ENCODE peak calls at places on chromosomes 16 and 17, in five cellular contexts. I is fibroblast of mammary gland, K is transverse colon, Y is body of pancreas, R is Caco-2. Z is an unnamed sample.
A peak's percentile ranks its signal among the peaks of the same experiment; 100 is the strongest.

GRCh38 chr17:79861371-79862216 is 22.4 kb upstream of the CBX4 start:
- DNase-seq in I (no peak), K (peak; percentile 22), Y (no peak), R (no peak), Z (no peak)

GRCh38 chr16:27234603-27235002 is 31.3 kb downstream of the KDM8 start:
- DNase-seq in I (no peak), K (no peak), Y (no peak), R (no peak), Z (no peak)

GRCh38 chr16:56252835-56253234 is 61.5 kb downstream of the GNAO1 start:
- DNase-seq in I (no peak), K (no peak), Y (no peak), R (no peak), Z (no peak)

GRCh38 chr17:46027326-46028325 is 28.6 kb downstream of the STH start:
- DNase-seq in I (no peak), K (no peak), Y (peak; percentile 80), R (no peak), Z (no peak)

GRCh38 chr17:17900615-17901520 is 64.1 kb upstream of the SREBF1 start:
- DNase-seq in I (peak; percentile 99), K (peak; percentile 72), Y (peak; percentile 63), R (no peak), Z (peak; percentile 54)

GRCh38 chr16:31880322-31880979 is 6.8 kb downstream of the ZNF267 start:
- DNase-seq in I (peak; percentile 80), K (no peak), Y (no peak), R (no peak), Z (no peak)

GRCh38 chr16:4465977-4466779 is 8.2 kb downstream of the NMRAL1 start:
- DNase-seq in I (no peak), K (peak; percentile 25), Y (no peak), R (no peak), Z (no peak)

GRCh38 chr17:4599505-4600281 is 15.4 kb downstream of the SMTNL2 start:
- DNase-seq in I (peak; percentile 30), K (no peak), Y (no peak), R (peak; percentile 87), Z (no peak)

GRCh38 chr16:75491876-75492275 is 3.4 kb downstream of the CHST6 start:
- DNase-seq in I (no peak), K (no peak), Y (no peak), R (peak; percentile 28), Z (peak; percentile 80)

GRCh38 chr17:17754719-17755686 is 73.7 kb downstream of the RAI1 start:
- DNase-seq in I (no peak), K (no peak), Y (no peak), R (no peak), Z (no peak)

GRCh38 chr17:76446449-76447231 is 6.3 kb downstream of the UBE2O start:
- DNase-seq in I (peak; percentile 93), K (no peak), Y (no peak), R (peak; percentile 43), Z (no peak)

GRCh38 chr16:84641643-84642358 is 6.5 kb upstream of the KLHL36 start:
- DNase-seq in I (no peak), K (no peak), Y (no peak), R (no peak), Z (no peak)

GRCh38 chr17:43382776-43383175 is 16.0 kb upstream of the ARL4D start:
- DNase-seq in I (no peak), K (no peak), Y (no peak), R (no peak), Z (no peak)

GRCh38 chr17:46121841-46122485 is 71.3 kb downstream of the KANSL1 start:
- DNase-seq in I (no peak), K (no peak), Y (no peak), R (no peak), Z (no peak)

GRCh38 chr17:76447931-76448652 is 4.9 kb downstream of the UBE2O start:
- DNase-seq in I (peak; percentile 36), K (no peak), Y (no peak), R (no peak), Z (no peak)

DNA sequence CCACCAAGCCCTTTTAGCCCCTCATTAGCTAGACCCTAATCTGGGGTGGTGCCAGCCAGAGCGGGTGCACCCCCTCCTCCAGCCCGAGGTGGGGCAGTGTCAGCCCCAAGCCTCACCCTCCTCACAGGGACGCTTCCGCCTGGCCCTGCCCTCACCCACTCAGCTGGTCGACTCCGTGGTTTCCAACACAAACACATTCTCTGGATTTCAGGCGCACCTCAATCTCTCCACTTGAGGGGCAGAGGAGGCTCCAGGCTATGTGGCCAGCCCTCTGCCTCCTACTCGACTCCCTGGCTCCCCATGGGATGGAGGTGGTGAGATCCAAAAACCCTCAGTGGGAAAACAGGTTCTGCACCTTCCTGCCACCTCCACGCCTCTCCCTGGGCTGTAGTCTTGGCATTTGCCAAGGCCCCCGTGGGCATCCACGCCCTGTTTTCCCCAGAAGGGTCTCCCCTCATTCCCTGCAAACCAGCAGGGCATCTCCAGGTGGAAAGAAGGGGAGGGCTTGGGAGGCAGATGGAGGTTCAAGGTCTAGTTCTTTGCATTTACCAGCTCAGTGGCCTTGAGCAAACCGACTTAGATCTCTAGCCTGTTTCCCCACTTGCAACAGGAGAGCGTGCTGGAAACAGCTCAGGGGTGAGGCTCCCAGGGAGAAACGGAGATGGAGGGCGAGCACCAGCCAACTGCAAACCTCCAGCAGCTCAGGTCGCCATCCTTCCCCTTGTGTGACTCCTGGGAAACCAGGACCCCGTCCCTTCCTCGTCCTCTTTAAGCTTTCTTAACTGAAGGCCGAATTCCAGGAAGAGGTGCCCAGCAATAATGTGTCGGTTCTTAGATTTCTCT is 1.7 kb downstream of the EMP2 start:
- DNase-seq in I (no peak), K (peak; percentile 68), Y (peak; percentile 23), R (no peak), Z (no peak)
- H3K4me3 ChIP-seq in I (peak overlapping the region; percentile 75), K (peak overlapping the region; percentile 82), Y (no peak overlapping the region), R (peak overlapping the region; percentile 18), Z (no peak overlapping the region)

GRCh38 chr17:57365420-57365819 is 109.1 kb downstream of the MSI2 start:
- DNase-seq in I (peak; percentile 40), K (no peak), Y (no peak), R (no peak), Z (no peak)
- H3K4me3 ChIP-seq in I (no peak overlapping the region), K (no peak overlapping the region), Y (no peak overlapping the region), R (no peak overlapping the region), Z (no peak overlapping the region)

GRCh38 chr17:51372345-51373004 is 112.1 kb downstream of the UTP18 start:
- DNase-seq in I (peak; percentile 59), K (peak; percentile 13), Y (no peak), R (peak; percentile 71), Z (peak; percentile 79)
- H3K4me3 ChIP-seq in I (no peak overlapping the region), K (no peak overlapping the region), Y (no peak overlapping the region), R (peak overlapping the region; percentile 11), Z (peak overlapping the region; percentile 53)

DNA sequence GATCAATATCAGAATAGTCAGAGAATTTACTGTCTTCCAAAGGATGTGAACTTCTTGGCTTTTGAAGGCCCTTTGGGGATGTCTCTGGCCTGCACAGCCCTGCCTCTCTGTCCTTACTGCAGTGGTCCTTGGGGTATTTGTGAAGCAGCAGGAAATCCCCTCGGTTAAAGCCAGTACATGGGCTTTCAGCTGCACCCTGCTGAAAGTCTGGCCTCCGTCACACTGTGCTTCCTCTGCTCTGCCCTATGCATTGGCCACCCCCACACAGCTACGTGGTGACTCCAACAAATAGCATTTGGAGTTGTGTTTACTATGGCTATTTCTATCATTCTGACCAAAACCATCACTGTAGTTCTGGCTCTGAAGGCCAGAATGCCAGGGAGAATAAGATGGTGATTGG is 21.2 kb downstream of the SYCE1L start:
- DNase-seq in I (no peak), K (no peak), Y (no peak), R (no peak), Z (no peak)
- H3K4me3 ChIP-seq in I (no peak overlapping the region), K (no peak overlapping the region), Y (no peak overlapping the region), R (no peak overlapping the region), Z (no peak overlapping the region)

DNA sequence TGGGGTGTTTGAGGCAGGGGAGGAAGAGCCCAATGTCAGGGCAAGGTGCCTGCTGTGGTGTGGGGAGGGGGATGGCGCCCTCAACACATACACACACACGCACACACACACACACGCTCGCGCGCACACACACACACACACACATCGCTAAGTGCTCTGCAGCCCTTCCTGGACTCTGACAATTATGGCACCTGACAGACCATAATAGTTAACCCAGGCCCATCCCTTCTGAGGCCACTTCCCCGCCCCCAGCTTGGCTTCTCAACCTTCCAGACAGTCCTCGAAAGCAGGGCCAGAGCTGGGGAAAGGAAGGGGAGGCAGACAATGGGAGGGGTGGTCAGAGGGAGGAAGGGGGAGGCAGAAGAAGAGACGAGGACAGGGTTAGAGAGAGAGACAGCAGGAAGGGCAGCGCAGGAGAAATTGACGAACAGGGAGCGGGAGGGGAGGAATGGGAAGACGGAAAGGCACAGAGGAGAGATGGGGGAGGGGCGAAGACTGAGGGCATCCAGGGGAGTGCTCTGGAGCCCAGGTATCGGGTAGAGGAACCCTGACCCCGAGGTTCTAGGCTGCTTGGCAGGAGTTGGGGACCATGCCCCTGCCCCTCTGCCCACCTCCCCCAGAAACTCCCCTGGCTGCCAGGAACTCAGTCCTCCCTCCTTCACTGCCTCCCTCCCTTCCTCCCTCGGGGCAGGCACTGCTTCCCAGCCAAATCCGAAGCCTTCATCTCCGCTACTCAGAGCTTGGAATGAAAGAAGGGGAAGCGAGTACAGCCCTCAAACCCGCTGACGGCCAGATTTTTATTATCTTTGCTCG is 4.0 kb downstream of the SRCIN1 start:
- DNase-seq in I (no peak), K (peak; percentile 82), Y (no peak), R (peak; percentile 68), Z (no peak)
- H3K4me3 ChIP-seq in I (no peak overlapping the region), K (no peak overlapping the region), Y (no peak overlapping the region), R (no peak overlapping the region), Z (peak overlapping the region; percentile 48)

Z was measured in dorsolateral prefrontal cortex.